ENCODE peak calls at places on chromosome 11, in ten cellular contexts. H is Calu3, U is Peyer's patch, C is thoracic aorta, R is upper lobe of right lung, J is BE2C, I is cardiac fibroblast, P is IMR-90, A is left lung, K is AG10803. V is an unnamed sample.

GRCh38 chr11:111976614-111977140 is 39.5 kb downstream of the DIXDC1 start:
- DNase-seq in H (no peak), U (no peak), C (peak), R (no peak), J (no peak), I (no peak), P (no peak), A (no peak), K (no peak), V (no peak)

GRCh38 chr11:9574556-9574805 is 1.0 kb downstream of the WEE1 start:
- DNase-seq in H (no peak), U (no peak), C (no peak), R (peak), J (no peak), I (peak), P (no peak), A (no peak), K (peak), V (no peak)

GRCh38 chr11:9850224-9850895 is 186.5 kb downstream of the SWAP70 start:
- DNase-seq in H (no peak), U (no peak), C (no peak), R (no peak), J (no peak), I (peak), P (peak), A (no peak), K (peak), V (no peak)

GRCh38 chr11:623999-624704 is 603 bp downstream of the CDHR5 start:
- DNase-seq in H (peak), U (peak), C (no peak), R (no peak), J (no peak), I (no peak), P (no peak), A (no peak), K (peak), V (no peak)

GRCh38 chr11:35158371-35159081 is 19.6 kb downstream of the CD44 start:
- DNase-seq in H (no peak), U (no peak), C (no peak), R (no peak), J (no peak), I (peak), P (no peak), A (no peak), K (peak), V (no peak)

GRCh38 chr11:134270250-134270714 is 5.9 kb upstream of the GLB1L3 start:
- DNase-seq in H (no peak), U (no peak), C (no peak), R (no peak), J (no peak), I (no peak), P (no peak), A (no peak), K (peak), V (no peak)

GRCh38 chr11:12889243-12889642 is 119.9 kb upstream of the RASSF10 start:
- DNase-seq in H (no peak), U (no peak), C (peak), R (peak), J (no peak), I (peak), P (peak), A (no peak), K (peak), V (no peak)

GRCh38 chr11:112320668-112321067 is 60.0 kb upstream of the PLET1 start:
- DNase-seq in H (peak), U (no peak), C (peak), R (peak), J (peak), I (peak), P (peak), A (peak), K (peak), V (no peak)

GRCh38 chr11:116310215-116310614 is 462.6 kb downstream of the BUD13 start:
- DNase-seq in H (no peak), U (no peak), C (no peak), R (no peak), J (no peak), I (peak), P (peak), A (no peak), K (peak), V (no peak)

GRCh38 chr11:134125507-134125906 is 56.6 kb downstream of the JAM3 start:
- DNase-seq in H (no peak), U (no peak), C (no peak), R (no peak), J (no peak), I (peak), P (peak), A (no peak), K (no peak), V (no peak)

GRCh38 chr11:128586689-128587088 is 669 bp downstream of the ETS1 start:
- DNase-seq in H (no peak), U (no peak), C (no peak), R (no peak), J (no peak), I (no peak), P (no peak), A (no peak), K (no peak), V (no peak)

GRCh38 chr11:17395554-17395961 is 7.1 kb upstream of the KCNJ11 start:
- DNase-seq in H (no peak), U (no peak), C (no peak), R (no peak), J (no peak), I (no peak), P (no peak), A (peak), K (no peak), V (no peak)

GRCh38 chr11:65594991-65595920 is at the start of gene KCNK7:
- DNase-seq in H (no peak), U (no peak), C (no peak), R (no peak), J (no peak), I (peak), P (no peak), A (no peak), K (no peak), V (no peak)

GRCh38 chr11:67054851-67055523 is 1.7 kb upstream of the RHOD start:
- DNase-seq in H (peak), U (peak), C (no peak), R (peak), J (peak), I (peak), P (peak), A (peak), K (peak), V (peak)

GRCh38 chr11:19951558-19952083 is 208.7 kb downstream of the DBX1 start:
- DNase-seq in H (peak), U (no peak), C (no peak), R (no peak), J (no peak), I (peak), P (peak), A (no peak), K (peak), V (peak)

GRCh38 chr11:35524780-35525179 is 636 bp downstream of the PAMR1 start:
- DNase-seq in H (no peak), U (no peak), C (no peak), R (no peak), J (no peak), I (peak), P (peak), A (no peak), K (peak), V (no peak)

GRCh38 chr11:116960916-116961315 is 123.5 kb upstream of the APOA1 start:
- DNase-seq in H (no peak), U (no peak), C (no peak), R (no peak), J (no peak), I (peak), P (peak), A (no peak), K (peak), V (no peak)

GRCh38 chr11:1540074-1540473 is 32.0 kb downstream of the DUSP8 start:
- DNase-seq in H (no peak), U (no peak), C (no peak), R (no peak), J (no peak), I (no peak), P (no peak), A (no peak), K (no peak), V (no peak)

GRCh38 chr11:126588630-126589491 is 233.4 kb downstream of the ST3GAL4 start:
- DNase-seq in H (no peak), U (no peak), C (no peak), R (no peak), J (no peak), I (no peak), P (no peak), A (no peak), K (no peak), V (no peak)

GRCh38 chr11:13907678-13908077 is 54.8 kb upstream of the SPON1 start:
- DNase-seq in H (no peak), U (no peak), C (no peak), R (no peak), J (no peak), I (no peak), P (no peak), A (no peak), K (no peak), V (no peak)

GRCh38 chr11:84558085-84558905 is 1068.8 kb downstream of the DLG2 start:
- DNase-seq in H (peak), U (no peak), C (no peak), R (no peak), J (peak), I (peak), P (peak), A (no peak), K (peak), V (peak)

GRCh38 chr11:47786373-47786772 is 19.2 kb upstream of the FNBP4 start:
- DNase-seq in H (no peak), U (no peak), C (no peak), R (no peak), J (peak), I (peak), P (peak), A (no peak), K (peak), V (no peak)

GRCh38 chr11:18393581-18394299 is 623 bp upstream of the LDHA start:
- DNase-seq in H (no peak), U (no peak), C (no peak), R (no peak), J (no peak), I (no peak), P (no peak), A (no peak), K (no peak), V (peak)

GRCh38 chr11:72604256-72604655 is 70.0 kb downstream of the PDE2A start:
- DNase-seq in H (no peak), U (no peak), C (no peak), R (no peak), J (no peak), I (no peak), P (no peak), A (no peak), K (no peak), V (no peak)

GRCh38 chr11:58465690-58466089 is 23.7 kb upstream of the OR5B12 start:
- DNase-seq in H (no peak), U (no peak), C (no peak), R (no peak), J (no peak), I (no peak), P (no peak), A (no peak), K (no peak), V (no peak)

GRCh38 chr11:77151804-77152513 is 23.9 kb downstream of the MYO7A start:
- DNase-seq in H (no peak), U (no peak), C (no peak), R (no peak), J (no peak), I (no peak), P (peak), A (peak), K (peak), V (no peak)

GRCh38 chr11:115623021-115623451 is 118.8 kb upstream of the CADM1 start:
- DNase-seq in H (no peak), U (no peak), C (peak), R (peak), J (no peak), I (peak), P (peak), A (peak), K (peak), V (no peak)

GRCh38 chr11:123853038-123853437 is 32.4 kb downstream of the TMEM225 start:
- DNase-seq in H (no peak), U (no peak), C (no peak), R (no peak), J (no peak), I (no peak), P (no peak), A (no peak), K (no peak), V (no peak)

GRCh38 chr11:123851110-123851509 is 34.4 kb downstream of the TMEM225 start:
- DNase-seq in H (no peak), U (no peak), C (no peak), R (no peak), J (no peak), I (no peak), P (no peak), A (no peak), K (no peak), V (no peak)

GRCh38 chr11:123859731-123860130 is 25.7 kb downstream of the TMEM225 start:
- DNase-seq in H (no peak), U (no peak), C (no peak), R (no peak), J (no peak), I (no peak), P (no peak), A (no peak), K (no peak), V (no peak)

DNA sequence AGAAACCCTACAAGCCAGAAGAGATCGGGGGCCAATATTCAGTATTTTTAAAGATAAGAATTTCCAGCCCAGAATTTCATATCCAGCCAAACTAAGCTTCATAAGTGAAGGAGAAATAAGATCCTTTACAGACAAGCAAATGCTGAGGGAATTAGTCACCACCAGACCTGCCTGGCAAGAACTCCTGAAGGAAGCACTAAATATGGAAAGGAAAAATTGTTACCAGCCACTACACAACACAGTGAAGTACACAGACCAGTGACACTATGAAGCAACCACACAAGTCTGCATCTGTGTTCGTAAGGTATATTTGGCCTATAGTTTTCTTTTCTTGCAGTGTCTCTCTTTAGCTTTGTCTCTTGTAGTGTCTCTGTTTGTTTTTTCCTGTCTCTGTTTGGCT is 29.0 kb downstream of the TMEM225 start:
- DNase-seq in H (no peak), U (no peak), C (no peak), R (no peak), J (no peak), I (no peak), P (no peak), A (no peak), K (no peak), V (no peak)
- TF ChIP-seq CTCF in H (no peak), U (no peak), C (no peak), R (no peak), J (no peak), I (no peak), P (no peak), A (no peak), K (no peak), V (no peak)

GRCh38 chr11:62324738-62325556 is 12.3 kb upstream of the ASRGL1 start:
- DNase-seq in H (no peak), U (peak), C (no peak), R (peak), J (peak), I (peak), P (peak), A (peak), K (peak), V (peak)
- TF ChIP-seq CTCF in H (peak), U (peak), C (peak), R (peak), J (peak), I (peak), P (peak), A (peak), K (peak), V (peak)

GRCh38 chr11:60129853-60130252 is 41.4 kb downstream of the MS4A2 start:
- DNase-seq in H (no peak), U (no peak), C (no peak), R (no peak), J (no peak), I (no peak), P (no peak), A (no peak), K (no peak), V (no peak)

GRCh38 chr11:60127311-60127811 is 38.9 kb downstream of the MS4A2 start:
- DNase-seq in H (peak), U (no peak), C (no peak), R (no peak), J (no peak), I (no peak), P (no peak), A (no peak), K (no peak), V (no peak)

GRCh38 chr11:60128376-60128775 is 39.9 kb downstream of the MS4A2 start:
- DNase-seq in H (no peak), U (no peak), C (no peak), R (no peak), J (no peak), I (no peak), P (no peak), A (no peak), K (no peak), V (no peak)

GRCh38 chr11:60131943-60132342 is 43.5 kb downstream of the MS4A2 start:
- DNase-seq in H (no peak), U (no peak), C (no peak), R (no peak), J (no peak), I (no peak), P (no peak), A (no peak), K (no peak), V (no peak)

GRCh38 chr11:60130496-60130895 is 42.0 kb downstream of the MS4A2 start:
- DNase-seq in H (peak), U (no peak), C (no peak), R (no peak), J (no peak), I (peak), P (no peak), A (no peak), K (no peak), V (peak)
- TF ChIP-seq CTCF in H (peak), U (peak), C (no peak), R (peak), J (peak), I (no peak), P (no peak), A (peak), K (peak), V (no peak)

GRCh38 chr11:124745835-124746620 is 6.0 kb downstream of the VSIG2 start:
- DNase-seq in H (no peak), U (peak), C (no peak), R (no peak), J (no peak), I (no peak), P (no peak), A (peak), K (no peak), V (peak)
- TF ChIP-seq CTCF in H (no peak), U (peak), C (no peak), R (no peak), J (no peak), I (no peak), P (peak), A (no peak), K (peak), V (peak)

DNA sequence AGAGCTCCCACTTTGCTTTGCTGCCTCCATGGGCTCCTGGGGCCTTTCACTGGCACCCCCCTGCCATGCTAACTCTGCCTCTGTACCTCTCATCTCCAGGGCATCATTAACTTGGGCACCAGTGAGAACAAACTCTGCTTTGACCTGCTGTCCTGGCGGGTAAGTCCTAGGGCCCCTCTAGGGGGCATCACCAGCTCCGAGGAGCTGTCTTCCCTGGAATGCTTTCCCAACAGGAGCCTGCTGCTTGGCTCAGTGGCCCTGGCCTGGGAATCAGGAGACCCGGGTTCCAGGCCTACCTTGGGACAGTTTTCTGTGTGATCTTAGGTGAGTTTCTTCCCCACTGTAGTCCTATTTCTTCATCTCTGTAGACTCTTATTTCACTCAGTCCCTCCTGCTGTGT is 5.1 kb downstream of the ACCS start:
- DNase-seq in H (no peak), U (no peak), C (no peak), R (no peak), J (no peak), I (no peak), P (no peak), A (no peak), K (no peak), V (no peak)
- TF ChIP-seq CTCF in H (no peak), U (no peak), C (no peak), R (no peak), J (peak), I (no peak), P (no peak), A (no peak), K (no peak), V (no peak)

GRCh38 chr11:119750056-119750455 is 21.1 kb upstream of the NECTIN1 start:
- DNase-seq in H (no peak), U (no peak), C (no peak), R (peak), J (no peak), I (no peak), P (no peak), A (peak), K (no peak), V (no peak)
- TF ChIP-seq CTCF in H (no peak), U (no peak), C (no peak), R (no peak), J (no peak), I (no peak), P (no peak), A (no peak), K (no peak), V (no peak)

GRCh38 chr11:64241430-64242153 is 697 bp downstream of the FKBP2 start:
- DNase-seq in H (peak), U (peak), C (peak), R (peak), J (peak), I (peak), P (peak), A (peak), K (peak), V (peak)
- TF ChIP-seq CTCF in H (peak), U (no peak), C (peak), R (peak), J (no peak), I (no peak), P (no peak), A (no peak), K (no peak), V (no peak)

GRCh38 chr11:79050784-79051183 is 390.0 kb downstream of the TENM4 start:
- DNase-seq in H (no peak), U (no peak), C (no peak), R (no peak), J (no peak), I (peak), P (peak), A (no peak), K (no peak), V (no peak)

GRCh38 chr11:79055866-79056632 is 384.8 kb downstream of the TENM4 start:
- DNase-seq in H (no peak), U (no peak), C (no peak), R (no peak), J (no peak), I (peak), P (peak), A (no peak), K (peak), V (no peak)

GRCh38 chr11:79049627-79050238 is 391.1 kb downstream of the TENM4 start:
- DNase-seq in H (no peak), U (no peak), C (no peak), R (no peak), J (no peak), I (no peak), P (no peak), A (no peak), K (no peak), V (no peak)

GRCh38 chr11:79054636-79055035 is 386.2 kb downstream of the TENM4 start:
- DNase-seq in H (peak), U (no peak), C (no peak), R (no peak), J (no peak), I (peak), P (peak), A (no peak), K (no peak), V (no peak)

GRCh38 chr11:79052539-79052938 is 388.3 kb downstream of the TENM4 start:
- DNase-seq in H (no peak), U (no peak), C (no peak), R (no peak), J (peak), I (peak), P (no peak), A (no peak), K (no peak), V (no peak)
- TF ChIP-seq CTCF in H (peak), U (no peak), C (no peak), R (no peak), J (peak), I (no peak), P (peak), A (no peak), K (peak), V (no peak)

DNA sequence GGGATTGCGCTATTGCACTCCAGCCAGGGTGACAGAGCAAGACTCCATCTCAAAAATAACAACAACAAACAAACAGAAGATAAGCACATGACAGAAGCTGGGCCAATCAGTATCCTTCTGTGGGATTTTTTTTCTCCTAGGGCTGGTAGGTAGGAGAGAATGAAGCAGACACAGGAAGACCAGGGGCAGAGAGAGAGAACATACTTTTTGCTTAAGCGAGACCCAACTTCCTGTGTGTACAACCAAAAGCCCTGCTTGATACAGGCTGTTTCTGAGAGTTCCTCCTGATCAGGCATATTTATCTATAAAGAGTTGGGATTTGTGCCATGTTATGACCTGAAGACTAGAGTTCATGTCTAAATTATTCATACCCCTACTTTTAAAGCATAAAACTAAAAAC is 12.4 kb upstream of the PLEKHB1 start:
- DNase-seq in H (no peak), U (no peak), C (no peak), R (no peak), J (no peak), I (no peak), P (no peak), A (no peak), K (no peak), V (no peak)
- TF ChIP-seq CTCF in H (no peak), U (no peak), C (no peak), R (no peak), J (no peak), I (no peak), P (no peak), A (no peak), K (no peak), V (no peak)

GRCh38 chr11:104339383-104339831 is 175.5 kb upstream of the PDGFD start:
- DNase-seq in H (no peak), U (no peak), C (no peak), R (no peak), J (no peak), I (no peak), P (no peak), A (no peak), K (no peak), V (no peak)

GRCh38 chr11:104338186-104338585 is 174.2 kb upstream of the PDGFD start:
- DNase-seq in H (no peak), U (no peak), C (no peak), R (no peak), J (no peak), I (no peak), P (peak), A (no peak), K (peak), V (no peak)

GRCh38 chr11:104343578-104343977 is 179.6 kb upstream of the PDGFD start:
- DNase-seq in H (peak), U (no peak), C (no peak), R (no peak), J (no peak), I (peak), P (peak), A (no peak), K (no peak), V (no peak)
- TF ChIP-seq CTCF in H (no peak), U (no peak), C (peak), R (peak), J (peak), I (peak), P (peak), A (peak), K (peak), V (no peak)